ENCODE peak calls at places on chromosomes 3 and 15, in six cellular contexts. N is RPMI8226; S is mucosa of gallbladder; O is AG20443; V is stimulated activated CD4-positive, alpha-beta T cell treated with anti-CD3 and anti-CD28 coated beads, Interleukin-2, amount 100 ng/mL, for 24 hours; I is amniotic epithelial cell. P is an unnamed sample.

GRCh38 chr15:67188551-67189218 is 65.8 kb downstream of the AAGAB start:
- DNase-seq in I (peak; percentile 60), O (peak; percentile 71), S (peak; percentile 46), N (no peak), V (no peak), P (peak; percentile 69)

GRCh38 chr3:129087138-129087702 is 26.6 kb downstream of the GP9 start:
- DNase-seq in V (no peak), S (peak; percentile 40), N (no peak), I (no peak), O (peak; percentile 68), P (peak; percentile 48)

GRCh38 chr15:71334434-71334833 is 219.2 kb downstream of the THSD4 start:
- DNase-seq in N (no peak), O (no peak), I (no peak), V (no peak), S (no peak), P (no peak)

GRCh38 chr15:90063733-90064247 is 38.5 kb downstream of the IDH2 start:
- DNase-seq in V (no peak), N (peak; percentile 67), S (peak; percentile 56), O (no peak), I (no peak), P (no peak)

GRCh38 chr3:37505415-37505814 is 331.0 kb upstream of the LRRFIP2 start:
- DNase-seq in V (no peak), O (no peak), S (no peak), N (no peak), I (no peak), P (no peak)

GRCh38 chr3:27093771-27094170 is 275.4 kb downstream of the NEK10 start:
- DNase-seq in V (no peak), I (peak; percentile 1), N (no peak), S (no peak), O (no peak), P (peak; percentile 64)

GRCh38 chr15:42107483-42107882 is 13.1 kb upstream of the PLA2G4D start:
- DNase-seq in V (peak; percentile 52), N (peak; percentile 92), O (peak; percentile 9), I (no peak), S (peak; percentile 64), P (no peak)

GRCh38 chr15:60381148-60381788 is 16.5 kb downstream of the ANXA2 start:
- DNase-seq in I (peak; percentile 77), S (no peak), V (no peak), O (no peak), N (no peak), P (peak; percentile 74)